ENCODE peak calls at places on chromosome 15, in eight cellular contexts. T is HCT116, A is PC-3, O is SK-N-SH, P is hepatocyte, H is neural progenitor cell, X is GM23338, Q is MM.1S. V is an unnamed sample.

GRCh38 chr15:59591372-59591771 is 20.2 kb upstream of the GCNT3 start:
- DNase-seq in T (no peak), Q (no peak), P (no peak), H (no peak), O (no peak), X (no peak), A (no peak), V (no peak)

GRCh38 chr15:29410342-29410741 is 140.7 kb upstream of the NSMCE3 start:
- DNase-seq in T (no peak), O (no peak), X (peak; percentile 44), H (no peak), A (no peak), Q (no peak), P (no peak), V (no peak)

GRCh38 chr15:67120839-67121540 is 55.6 kb downstream of the SMAD3 start:
- DNase-seq in P (peak; percentile 86), A (peak; percentile 61), H (no peak), T (no peak), O (peak; percentile 74), X (no peak), Q (no peak), V (no peak)

GRCh38 chr15:65954289-65954741 is 85.0 kb downstream of the RAB11A start:
- DNase-seq in H (peak; percentile 24), A (peak; percentile 74), Q (peak; percentile 60), X (peak; percentile 79), O (peak; percentile 36), P (no peak), T (peak; percentile 31), V (peak; percentile 44)

GRCh38 chr15:90592144-90592887 is 62.6 kb downstream of the CRTC3 start:
- DNase-seq in T (no peak), Q (no peak), X (no peak), O (no peak), P (no peak), A (peak; percentile 63), H (no peak), V (no peak)

GRCh38 chr15:68650901-68651709 is 72.3 kb downstream of the CORO2B start:
- DNase-seq in H (peak; percentile 90), X (peak; percentile 94), T (peak; percentile 51), Q (peak; percentile 60), P (peak; percentile 70), A (peak; percentile 35), O (peak; percentile 62), V (peak; percentile 62)

GRCh38 chr15:91559066-91559465 is 294.4 kb upstream of the SLCO3A1 start:
- DNase-seq in P (no peak), H (no peak), T (no peak), Q (no peak), X (no peak), A (no peak), O (no peak), V (no peak)

GRCh38 chr15:99981223-99981647 is 248.0 kb upstream of the LYSMD4 start:
- DNase-seq in P (no peak), X (peak; percentile 37), H (no peak), O (no peak), A (peak; percentile 56), T (no peak), Q (no peak), V (no peak)

GRCh38 chr15:101206173-101206572 is 45.7 kb downstream of the CHSY1 start:
- DNase-seq in O (no peak), H (no peak), T (no peak), X (no peak), A (no peak), Q (no peak), P (no peak), V (no peak)

GRCh38 chr15:32743411-32744145 is 25.8 kb downstream of the GREM1 start:
- DNase-seq in T (no peak), X (no peak), Q (no peak), O (no peak), P (no peak), H (no peak), A (peak; percentile 29), V (no peak)

GRCh38 chr15:100308222-100309007 is 33.4 kb downstream of the ADAMTS17 start:
- DNase-seq in A (no peak), H (no peak), P (no peak), O (no peak), Q (no peak), X (no peak), T (no peak), V (no peak)

GRCh38 chr15:68958597-68958996 is 28.3 kb downstream of the SPESP1 start:
- DNase-seq in H (no peak), A (no peak), P (no peak), T (no peak), X (no peak), Q (no peak), O (no peak), V (no peak)

GRCh38 chr15:34679326-34679725 is 75.5 kb downstream of the GJD2 start:
- DNase-seq in X (no peak), H (no peak), A (no peak), O (no peak), Q (no peak), P (no peak), T (no peak), V (no peak)

GRCh38 chr15:40763801-40764765 is at the start of gene GCHFR:
- DNase-seq in H (peak; percentile 74), P (peak; percentile 93), T (no peak), Q (peak; percentile 71), A (peak; percentile 79), O (peak; percentile 67), X (peak; percentile 87), V (peak; percentile 82)

GRCh38 chr15:33852570-33852969 is 115.7 kb upstream of the CHRM5 start:
- DNase-seq in A (peak; percentile 91), T (no peak), P (peak; percentile 44), Q (no peak), X (no peak), O (no peak), H (no peak), V (no peak)

GRCh38 chr15:101570238-101570637 is 80.7 kb upstream of the PCSK6 start:
- DNase-seq in Q (no peak), P (no peak), H (no peak), A (peak; percentile 76), O (no peak), X (no peak), T (no peak), V (no peak)

DNA sequence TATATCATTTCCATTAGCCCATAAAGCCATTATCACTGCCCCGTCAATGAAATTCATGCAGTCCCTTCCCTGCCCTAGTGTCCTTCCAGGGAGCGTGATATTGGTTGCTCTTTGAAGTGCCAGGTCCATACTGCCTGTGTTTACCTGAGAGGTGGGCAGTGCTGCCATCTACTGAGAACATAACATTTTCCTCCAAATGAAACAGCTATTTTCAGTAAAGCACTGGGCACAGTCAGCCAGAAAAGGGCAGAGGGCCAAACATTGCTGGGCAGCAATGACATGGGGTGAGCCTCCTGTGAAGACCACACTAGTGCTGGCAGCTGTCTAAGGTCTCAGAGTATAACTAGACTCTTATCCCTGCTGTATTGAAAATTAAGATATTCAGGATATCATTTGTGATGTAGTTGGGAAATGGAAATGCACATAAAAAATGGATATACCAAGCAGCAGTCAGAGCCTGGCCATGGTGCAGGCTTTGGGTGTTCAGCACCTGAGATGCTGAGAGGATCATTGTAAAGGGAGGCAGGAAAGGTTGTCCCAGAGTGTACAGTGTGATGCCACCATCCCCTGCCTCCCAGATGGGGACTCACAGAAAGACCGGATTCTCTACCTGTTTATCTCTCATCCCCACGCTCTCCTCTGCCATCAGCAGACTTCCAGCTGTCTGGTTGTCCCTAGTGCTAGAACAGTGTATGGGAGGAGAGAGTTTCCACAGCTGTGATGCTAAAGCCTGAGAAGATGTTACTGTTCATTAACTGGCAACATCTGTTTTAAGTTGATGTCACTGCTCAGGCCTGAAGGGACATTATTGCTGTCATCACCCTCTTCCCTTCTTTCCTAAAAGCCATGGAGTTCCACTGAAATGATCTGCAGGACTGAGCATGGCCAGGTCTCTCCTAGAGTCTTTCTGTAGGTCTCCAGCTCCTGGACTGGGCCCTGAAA is 108.8 kb downstream of the ARNT2 start:
- DNase-seq in Q (peak; percentile 21), X (peak; percentile 19), H (no peak), A (peak; percentile 50), O (peak; percentile 18), T (peak; percentile 6), P (no peak), V (peak; percentile 3)
- TF ChIP-seq CTCF in Q (peak; percentile 24), X (peak; percentile 60), H (peak; percentile 21), A (peak; percentile 59), O (peak; percentile 41), T (peak; percentile 38), P (peak; percentile 28), V (peak; percentile 44)

GRCh38 chr15:57619746-57620145 is 28.0 kb downstream of the MYZAP start:
- DNase-seq in O (no peak), P (peak; percentile 50), Q (no peak), H (no peak), A (no peak), X (peak; percentile 36), T (no peak), V (no peak)
- TF ChIP-seq EZH2phosphoT487 in O (no peak), P (no peak), Q (no peak), H (no peak), A (no peak), X (no peak), T (no peak), V (no peak)

GRCh38 chr15:70723124-70723427 is 40.3 kb downstream of the UACA start:
- DNase-seq in T (no peak), P (no peak), Q (no peak), X (no peak), A (no peak), O (no peak), H (no peak), V (no peak)

GRCh38 chr15:70722266-70723123 is 40.9 kb downstream of the UACA start:
- DNase-seq in A (peak; percentile 61), Q (peak; percentile 55), H (peak; percentile 48), P (peak; percentile 71), O (peak; percentile 52), X (peak; percentile 62), T (peak; percentile 45), V (peak; percentile 45)

GRCh38 chr15:70720228-70721016 is 42.9 kb downstream of the UACA start:
- DNase-seq in A (no peak), Q (no peak), X (no peak), T (no peak), O (no peak), H (no peak), P (peak; percentile 37), V (no peak)

GRCh38 chr15:70726753-70727152 is 36.6 kb downstream of the UACA start:
- DNase-seq in T (no peak), P (no peak), A (no peak), Q (no peak), X (no peak), H (peak; percentile 76), O (no peak), V (no peak)

GRCh38 chr15:70723927-70724326 is 39.4 kb downstream of the UACA start:
- DNase-seq in O (no peak), H (no peak), X (no peak), P (no peak), T (no peak), Q (no peak), A (no peak), V (no peak)
- H3K79me2 ChIP-seq in O (peaks cover 100% of the 10 kb centered on the region), H (peaks cover 26% of the 10 kb centered on the region), X (peaks cover 8% of the 10 kb centered on the region), P (peaks cover 59% of the 10 kb centered on the region), T (peaks cover 16% of the 10 kb centered on the region), Q (no peaks in the 10 kb centered on the region), A (peaks cover 44% of the 10 kb centered on the region), V (no peaks in the 10 kb centered on the region)

DNA sequence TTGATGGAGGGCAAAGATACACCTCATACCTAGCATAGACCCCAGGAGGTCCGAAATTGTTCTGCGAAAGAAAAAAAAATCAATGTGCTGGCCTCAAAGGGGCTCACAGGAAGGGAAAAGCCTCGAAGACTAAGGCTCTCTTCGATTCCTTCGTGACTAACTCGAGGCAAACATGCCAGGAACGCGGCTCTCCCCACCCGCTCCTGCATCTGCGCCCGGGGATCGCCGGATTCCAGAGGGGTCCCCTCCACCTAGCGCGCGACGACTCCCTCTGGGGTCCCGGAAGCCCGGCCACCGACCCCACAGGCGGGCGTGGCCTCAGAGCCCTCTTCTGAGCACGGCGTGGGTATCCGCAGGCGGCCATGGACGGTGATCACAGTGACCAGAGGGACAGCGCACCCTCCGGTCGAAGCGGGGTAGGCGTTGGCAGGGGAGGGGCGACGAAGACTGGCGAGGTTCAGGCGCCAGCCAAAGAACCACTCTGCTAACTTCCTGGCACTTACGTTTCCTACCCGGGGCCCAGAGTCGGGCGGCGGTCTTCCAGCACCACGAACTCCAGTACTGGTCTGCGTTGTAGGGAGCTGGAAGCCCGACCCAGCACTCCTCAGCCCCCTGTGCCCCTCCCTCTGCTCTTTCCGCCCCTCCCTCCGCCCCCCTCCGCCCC is 517 bp upstream of the EIF3J start:
- DNase-seq in O (peak; percentile 92), H (peak; percentile 95), A (peak; percentile 82), P (peak; percentile 93), Q (peak; percentile 83), T (peak; percentile 64), X (peak; percentile 95), V (no peak)
- TF ChIP-seq CTCF in O (peak; percentile 44), H (peak; percentile 55), A (peak; percentile 37), P (peak; percentile 48), Q (peak; percentile 42), T (peak; percentile 2), X (peak; percentile 47), V (peak; percentile 35)